ENCODE peak calls at places on chromosomes 1 and 21, in four cellular contexts. G is neuronal stem cell, F is RKO, H is KG1. D is an unnamed sample.

GRCh38 chr1:119332626-119333025 is 36.0 kb upstream of the HAO2 start:
- DNase-seq in G (no peak), F (no peak), H (no peak), D (no peak)

GRCh38 chr1:237901284-237901870 is 10.7 kb upstream of the ZP4 start:
- DNase-seq in G (no peak), F (peak; percentile 44), H (no peak), D (peak; percentile 1)

GRCh38 chr1:18556364-18556763 is 74.3 kb upstream of the PAX7 start:
- DNase-seq in G (no peak), F (peak; percentile 34), H (no peak), D (peak; percentile 37)

GRCh38 chr1:193476748-193477147 is 290.3 kb upstream of the B3GALT2 start:
- DNase-seq in G (no peak), F (no peak), H (no peak), D (no peak)

GRCh38 chr1:154791292-154792278 is 78.5 kb downstream of the KCNN3 start:
- DNase-seq in G (no peak), F (peak; percentile 44), H (no peak), D (peak; percentile 23)

GRCh38 chr1:110877776-110878175 is 4.8 kb downstream of the CD53 start:
- DNase-seq in G (no peak), F (no peak), H (no peak), D (no peak)

GRCh38 chr1:3001471-3002348 is 19.6 kb upstream of the ACTRT2 start:
- DNase-seq in G (no peak), F (no peak), H (no peak), D (no peak)

GRCh38 chr1:38571726-38572125 is 287.8 kb downstream of the RRAGC start:
- DNase-seq in G (no peak), F (no peak), H (no peak), D (no peak)

GRCh38 chr1:8330271-8331125 is 12.6 kb downstream of the SLC45A1 start:
- DNase-seq in G (no peak), F (no peak), H (no peak), D (no peak)

GRCh38 chr1:58310469-58310868 is 236.1 kb downstream of the OMA1 start:
- DNase-seq in G (no peak), F (no peak), H (no peak), D (no peak)

GRCh38 chr1:236636017-236636416 is 31.7 kb upstream of the HEATR1 start:
- DNase-seq in G (no peak), F (no peak), H (no peak), D (no peak)

GRCh38 chr21:31334648-31335121 is 9.4 kb downstream of the TIAM1 start:
- DNase-seq in G (no peak), F (no peak), H (no peak), D (no peak)

GRCh38 chr1:192862271-192862670 is 53.4 kb downstream of the RGS2 start:
- DNase-seq in G (no peak), F (no peak), H (no peak), D (no peak)

GRCh38 chr1:77308889-77309621 is 27.2 kb downstream of the AK5 start:
- DNase-seq in G (no peak), F (no peak), H (no peak), D (no peak)

GRCh38 chr1:93668121-93668520 is 13.5 kb downstream of the BCAR3 start:
- DNase-seq in G (no peak), F (no peak), H (no peak), D (peak; percentile 57)

GRCh38 chr1:210125143-210125542 is 107.5 kb upstream of the SERTAD4 start:
- DNase-seq in G (no peak), F (no peak), H (no peak), D (no peak)

GRCh38 chr1:78304766-78305165 is 186.0 kb upstream of the PTGFR start:
- DNase-seq in G (no peak), F (no peak), H (no peak), D (no peak)

GRCh38 chr1:169486281-169486904 is 649 bp upstream of the SLC19A2 start:
- DNase-seq in G (no peak), F (peak; percentile 56), H (no peak), D (peak; percentile 61)

D was measured in cardiac muscle cell.